ENCODE peak calls at places on chromosomes 5 and 9, in eight cellular contexts. G is prostate gland, O is spleen, K is cardiac muscle cell, D is astrocyte, Z is tibial nerve, E is pancreas, Q is A673. S is an unnamed sample. For H3K4me1, the result is how much of the 10 kb centered on the place peaks cover.

GRCh38 chr5:145925353-145925752 is 11.0 kb upstream of the SH3RF2 start:
- DNase-seq in G (no peak), O (no peak), K (peak), D (peak), Z (no peak), E (no peak), Q (peak), S (peak)

GRCh38 chr5:125484272-125485002 is 738.0 kb upstream of the ZNF608 start:
- DNase-seq in G (peak), O (no peak), K (peak), D (peak), Z (peak), E (peak), Q (peak), S (peak)

GRCh38 chr9:85610074-85610855 is 131.5 kb downstream of the AGTPBP1 start:
- DNase-seq in G (peak), O (no peak), K (peak), D (peak), Z (no peak), E (no peak), Q (peak), S (peak)

GRCh38 chr5:170773031-170773985 is 10.2 kb upstream of the GABRP start:
- DNase-seq in G (no peak), O (no peak), K (no peak), D (no peak), Z (no peak), E (peak), Q (no peak), S (no peak)

GRCh38 chr5:116600876-116601275 is 26.3 kb upstream of the SEMA6A start:
- DNase-seq in G (no peak), O (no peak), K (no peak), D (peak), Z (no peak), E (no peak), Q (no peak), S (peak)

GRCh38 chr9:87179556-87180340 is 232.4 kb upstream of the GAS1 start:
- DNase-seq in G (no peak), O (no peak), K (no peak), D (peak), Z (no peak), E (no peak), Q (peak), S (peak)

GRCh38 chr5:16871746-16872339 is 64.2 kb downstream of the MYO10 start:
- DNase-seq in G (no peak), O (no peak), K (no peak), D (peak), Z (no peak), E (no peak), Q (no peak), S (peak)

GRCh38 chr9:131334568-131335105 is 45.1 kb downstream of the PLPP7 start:
- DNase-seq in G (no peak), O (peak), K (peak), D (peak), Z (no peak), E (no peak), Q (peak), S (peak)

GRCh38 chr9:137143459-137143858 is 4.5 kb downstream of the GRIN1 start:
- DNase-seq in G (no peak), O (no peak), K (no peak), D (no peak), Z (no peak), E (peak), Q (no peak), S (no peak)

GRCh38 chr5:20636686-20637085 is 648.7 kb upstream of the CDH18 start:
- DNase-seq in G (no peak), O (no peak), K (no peak), D (no peak), Z (no peak), E (no peak), Q (no peak), S (no peak)

GRCh38 chr5:102537011-102537410 is 38.2 kb upstream of the SLCO6A1 start:
- DNase-seq in G (no peak), O (no peak), K (no peak), D (no peak), Z (no peak), E (no peak), Q (no peak), S (no peak)

GRCh38 chr5:103801681-103802080 is 239.1 kb upstream of the NUDT12 start:
- DNase-seq in G (no peak), O (no peak), K (no peak), D (peak), Z (no peak), E (no peak), Q (no peak), S (peak)

GRCh38 chr5:126373621-126374416 is 49.4 kb upstream of the GRAMD2B start:
- DNase-seq in G (no peak), O (no peak), K (no peak), D (peak), Z (no peak), E (no peak), Q (no peak), S (no peak)

GRCh38 chr9:77455312-77455927 is 192.7 kb downstream of the GNA14 start:
- DNase-seq in G (no peak), O (no peak), K (no peak), D (no peak), Z (no peak), E (no peak), Q (peak), S (no peak)

GRCh38 chr5:103889500-103890209 is 327.1 kb upstream of the NUDT12 start:
- DNase-seq in G (no peak), O (no peak), K (no peak), D (no peak), Z (no peak), E (no peak), Q (no peak), S (no peak)

GRCh38 chr5:66554211-66554610 is 42.0 kb upstream of the MAST4 start:
- DNase-seq in G (no peak), O (no peak), K (no peak), D (peak), Z (no peak), E (no peak), Q (no peak), S (no peak)

GRCh38 chr9:2231831-2232230 is 216.7 kb downstream of the SMARCA2 start:
- DNase-seq in G (no peak), O (no peak), K (no peak), D (peak), Z (no peak), E (no peak), Q (no peak), S (peak)

GRCh38 chr9:21070171-21070571 is 7.6 kb downstream of the IFNB1 start:
- DNase-seq in G (peak), O (no peak), K (peak), D (peak), Z (no peak), E (no peak), Q (peak), S (peak)

GRCh38 chr5:130337179-130337888 is 433.1 kb downstream of the CHSY3 start:
- DNase-seq in G (no peak), O (no peak), K (no peak), D (peak), Z (no peak), E (no peak), Q (no peak), S (peak)

GRCh38 chr5:82735160-82735789 is 341.9 kb downstream of the TMEM167A start:
- DNase-seq in G (no peak), O (no peak), K (no peak), D (peak), Z (no peak), E (no peak), Q (peak), S (peak)

GRCh38 chr5:3429962-3430361 is 165.7 kb upstream of the IRX1 start:
- DNase-seq in G (no peak), O (no peak), K (no peak), D (no peak), Z (no peak), E (no peak), Q (no peak), S (no peak)

GRCh38 chr9:113626735-113627495 is 163.4 kb downstream of the RGS3 start:
- DNase-seq in G (no peak), O (peak), K (no peak), D (no peak), Z (no peak), E (no peak), Q (no peak), S (no peak)

GRCh38 chr9:113631093-113631765 is 167.7 kb downstream of the RGS3 start:
- DNase-seq in G (no peak), O (peak), K (no peak), D (no peak), Z (no peak), E (no peak), Q (no peak), S (no peak)

GRCh38 chr9:113625456-113625855 is 161.9 kb downstream of the RGS3 start:
- DNase-seq in G (no peak), O (peak), K (no peak), D (no peak), Z (no peak), E (no peak), Q (no peak), S (no peak)

GRCh38 chr9:113631811-113632665 is 168.5 kb downstream of the RGS3 start:
- DNase-seq in G (no peak), O (peak), K (no peak), D (no peak), Z (no peak), E (no peak), Q (no peak), S (no peak)

GRCh38 chr9:113628621-113629020 is 165.1 kb downstream of the RGS3 start:
- DNase-seq in G (no peak), O (no peak), K (no peak), D (no peak), Z (no peak), E (no peak), Q (no peak), S (no peak)
- H3K4me1 ChIP-seq in G (under half), O (under half), K (under half), D (under half), Z (under half), E (under half), Q (under half), S (under half)

GRCh38 chr9:126532951-126533910 is 80.5 kb upstream of the LMX1B start:
- DNase-seq in G (no peak), O (peak), K (no peak), D (no peak), Z (no peak), E (no peak), Q (no peak), S (no peak)
- H3K4me3 ChIP-seq in G (no peak), O (peak), K (no peak), D (no peak), Z (no peak), E (no peak), Q (no peak), S (no peak)

GRCh38 chr9:129321511-129322021 is 143.5 kb upstream of the IER5L start:
- DNase-seq in G (no peak), O (no peak), K (no peak), D (no peak), Z (no peak), E (no peak), Q (no peak), S (no peak)
- H3K4me1 ChIP-seq in G (under half), O (half or more), K (half or more), D (under half), Z (half or more), E (under half), Q (under half), S (under half)

GRCh38 chr9:81556923-81557322 is 132.4 kb downstream of the TLE1 start:
- DNase-seq in G (no peak), O (no peak), K (no peak), D (no peak), Z (no peak), E (no peak), Q (no peak), S (no peak)
- H3K4me3 ChIP-seq in G (no peak), O (no peak), K (no peak), D (no peak), Z (no peak), E (no peak), Q (no peak), S (no peak)

GRCh38 chr5:63877961-63878360 is 84.3 kb downstream of the HTR1A start:
- DNase-seq in G (no peak), O (no peak), K (no peak), D (no peak), Z (no peak), E (no peak), Q (no peak), S (no peak)
- H3K4me1 ChIP-seq in G (under half), O (under half), K (under half), D (under half), Z (under half), E (under half), Q (under half), S (under half)

GRCh38 chr9:6219040-6219439 is 3.4 kb downstream of the IL33 start:
- DNase-seq in G (no peak), O (no peak), K (no peak), D (no peak), Z (no peak), E (no peak), Q (peak), S (no peak)
- H3K4me3 ChIP-seq in G (no peak), O (no peak), K (no peak), D (no peak), Z (no peak), E (no peak), Q (no peak), S (no peak)

DNA sequence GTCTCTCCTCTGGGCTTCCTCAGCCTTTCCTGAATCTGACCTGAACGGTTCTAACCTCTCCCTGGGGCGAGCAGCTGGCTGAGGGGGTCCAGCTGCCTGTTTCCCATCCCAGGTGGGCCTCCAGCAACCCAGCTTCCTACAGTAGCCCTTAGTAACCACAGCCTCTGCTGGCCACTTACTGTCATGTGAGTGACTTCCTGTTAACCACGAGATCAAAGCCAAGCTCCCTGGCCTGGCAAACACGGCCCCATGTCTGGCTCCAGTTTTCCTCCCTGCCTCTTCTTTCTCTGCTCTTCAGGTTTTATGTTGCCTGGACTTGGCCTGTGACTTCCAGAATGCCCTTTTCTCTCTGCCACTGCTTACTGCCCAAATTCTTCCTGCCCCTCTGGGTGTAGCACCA is 47.2 kb upstream of the DAB2IP start:
- DNase-seq in G (no peak), O (no peak), K (peak), D (peak), Z (no peak), E (no peak), Q (no peak), S (no peak)
- H3K4me1 ChIP-seq in G (under half), O (under half), K (half or more), D (under half), Z (under half), E (under half), Q (under half), S (under half)

DNA sequence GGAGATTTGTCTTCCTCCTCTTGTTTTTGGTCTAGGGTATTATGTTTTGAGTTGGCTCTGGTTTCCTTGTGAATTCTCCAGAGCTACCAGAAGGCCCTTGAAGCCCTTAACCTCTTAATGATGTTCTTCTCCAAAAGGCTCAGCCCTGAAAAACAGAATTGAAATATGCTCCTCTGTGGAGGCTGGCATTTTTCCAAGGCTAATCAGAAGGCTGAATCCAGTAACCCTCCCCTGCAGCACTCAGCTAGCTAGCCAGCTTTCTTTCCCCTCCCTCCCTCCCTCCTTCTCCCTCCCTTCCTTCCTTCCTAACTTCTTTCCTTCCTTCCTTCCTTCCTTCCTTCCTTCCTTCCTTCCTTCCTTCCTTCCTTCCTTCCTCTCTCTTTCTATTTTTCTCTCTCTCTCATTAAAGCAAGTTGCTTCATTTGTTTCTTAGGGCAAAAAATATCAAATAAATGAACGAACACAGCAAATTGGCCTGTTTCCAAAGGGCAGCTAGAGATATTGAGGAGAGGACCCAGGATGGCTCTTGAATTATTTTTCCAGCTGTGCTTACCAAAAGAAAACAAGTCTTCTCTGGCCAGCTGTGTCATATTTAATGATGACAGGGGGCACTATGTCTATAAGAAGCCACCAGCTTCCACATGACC is 38.7 kb downstream of the JAKMIP2 start:
- DNase-seq in G (no peak), O (no peak), K (peak), D (no peak), Z (no peak), E (no peak), Q (peak), S (peak)
- H3K4me3 ChIP-seq in G (no peak), O (no peak), K (no peak), D (no peak), Z (no peak), E (no peak), Q (no peak), S (no peak)

GRCh38 chr9:33232866-33233265 is 7.1 kb upstream of the SPINK4 start:
- DNase-seq in G (no peak), O (no peak), K (no peak), D (no peak), Z (no peak), E (no peak), Q (no peak), S (peak)
- H3K4me1 ChIP-seq in G (under half), O (under half), K (under half), D (under half), Z (under half), E (under half), Q (under half), S (under half)

S was measured in fibroblast of lung.